ENCODE peak calls at places on chromosomes 2 and 18, in six cellular contexts. D, X, R, Z, F and U are unnamed samples.
A peak's percentile ranks its signal among the peaks of the same experiment; 100 is the strongest.

GRCh38 chr2:225337183-225337582 is 62.3 kb upstream of the NYAP2 start:
- DNase-seq in D (peak; percentile 87), X (no peak), R (peak; percentile 80), Z (no peak), F (peak; percentile 92), U (no peak)

GRCh38 chr18:79513381-79514081 is 117.8 kb downstream of the NFATC1 start:
- DNase-seq in D (no peak), X (peak; percentile 11), R (no peak), Z (no peak), F (no peak), U (no peak)

GRCh38 chr2:25936889-25937545 is 45.3 kb downstream of the KIF3C start:
- DNase-seq in D (no peak), X (no peak), R (no peak), Z (no peak), F (peak; percentile 39), U (no peak)

GRCh38 chr2:3377279-3377611 is 373 bp downstream of the EIPR1 start:
- DNase-seq in D (peak; percentile 35), X (no peak), R (peak; percentile 41), Z (peak; percentile 66), F (peak; percentile 54), U (no peak)

GRCh38 chr2:119772767-119773166 is 13.0 kb downstream of the PTPN4 start:
- DNase-seq in D (no peak), X (no peak), R (no peak), Z (no peak), F (no peak), U (no peak)

GRCh38 chr2:151078889-151079288 is 182.8 kb downstream of the RBM43 start:
- DNase-seq in D (no peak), X (no peak), R (no peak), Z (no peak), F (no peak), U (no peak)

GRCh38 chr18:63346031-63346430 is 21.0 kb downstream of the KDSR start:
- DNase-seq in D (no peak), X (no peak), R (no peak), Z (no peak), F (no peak), U (peak; percentile 26)

GRCh38 chr2:106105151-106105922 is 88.8 kb downstream of the UXS1 start:
- DNase-seq in D (no peak), X (no peak), R (no peak), Z (no peak), F (no peak), U (no peak)

GRCh38 chr18:58387716-58388115 is 241.2 kb downstream of the ALPK2 start:
- DNase-seq in D (no peak), X (no peak), R (no peak), Z (no peak), F (no peak), U (no peak)

GRCh38 chr2:165016772-165017411 is 61.6 kb upstream of the SLC38A11 start:
- DNase-seq in D (peak; percentile 49), X (no peak), R (peak; percentile 65), Z (peak; percentile 56), F (peak; percentile 57), U (no peak)

GRCh38 chr2:67899187-67899586 is 163.6 kb downstream of the C1D start:
- DNase-seq in D (no peak), X (no peak), R (no peak), Z (no peak), F (peak; percentile 7), U (no peak)

GRCh38 chr2:51028829-51029228 is 3.1 kb downstream of the NRXN1 start:
- DNase-seq in D (no peak), X (no peak), R (peak; percentile 11), Z (no peak), F (no peak), U (no peak)

GRCh38 chr2:65514555-65515195 is 82.3 kb upstream of the SPRED2 start:
- DNase-seq in D (peak; percentile 45), X (no peak), R (peak; percentile 22), Z (peak; percentile 22), F (peak; percentile 18), U (no peak)

GRCh38 chr2:235238537-235238936 is 255.3 kb upstream of the AGAP1 start:
- DNase-seq in D (peak; percentile 73), X (peak; percentile 24), R (peak; percentile 46), Z (no peak), F (peak; percentile 62), U (peak; percentile 30)

GRCh38 chr2:85850451-85850850 is 38.3 kb downstream of the ST3GAL5 start:
- DNase-seq in D (no peak), X (no peak), R (no peak), Z (no peak), F (no peak), U (no peak)

GRCh38 chr2:209519911-209520310 is 96.1 kb downstream of the MAP2 start:
- DNase-seq in D (no peak), X (no peak), R (no peak), Z (no peak), F (no peak), U (no peak)

GRCh38 chr2:68774569-68775271 is 40.1 kb downstream of the ARHGAP25 start:
- DNase-seq in D (no peak), X (peak; percentile 47), R (peak; percentile 23), Z (peak; percentile 90), F (no peak), U (no peak)

GRCh38 chr2:673615-674318 is 3.4 kb downstream of the TMEM18 start:
- DNase-seq in D (peak; percentile 39), X (no peak), R (peak; percentile 63), Z (no peak), F (peak; percentile 52), U (no peak)

GRCh38 chr2:101307950-101308431 is 510 bp downstream of the RNF149 start:
- DNase-seq in D (no peak), X (no peak), R (no peak), Z (peak; percentile 49), F (peak; percentile 17), U (peak; percentile 28)

GRCh38 chr2:107002735-107003134 is 116.8 kb upstream of the ST6GAL2 start:
- DNase-seq in D (peak; percentile 55), X (no peak), R (no peak), Z (no peak), F (peak; percentile 67), U (no peak)

GRCh38 chr2:133241231-133241575 is 327.1 kb downstream of the NCKAP5 start:
- DNase-seq in D (peak; percentile 46), X (no peak), R (peak; percentile 91), Z (no peak), F (peak; percentile 41), U (no peak)

GRCh38 chr2:10333247-10333613 is 30.5 kb downstream of the HPCAL1 start:
- DNase-seq in D (no peak), X (no peak), R (no peak), Z (no peak), F (no peak), U (no peak)

GRCh38 chr2:10332402-10333246 is 29.9 kb downstream of the HPCAL1 start:
- DNase-seq in D (no peak), X (no peak), R (no peak), Z (no peak), F (peak; percentile 51), U (no peak)

GRCh38 chr2:10331033-10331701 is 28.5 kb downstream of the HPCAL1 start:
- DNase-seq in D (peak; percentile 55), X (peak; percentile 40), R (no peak), Z (peak; percentile 52), F (no peak), U (peak; percentile 57)

GRCh38 chr2:10330700-10331032 is 28.0 kb downstream of the HPCAL1 start:
- DNase-seq in D (no peak), X (no peak), R (no peak), Z (no peak), F (no peak), U (no peak)

DNA sequence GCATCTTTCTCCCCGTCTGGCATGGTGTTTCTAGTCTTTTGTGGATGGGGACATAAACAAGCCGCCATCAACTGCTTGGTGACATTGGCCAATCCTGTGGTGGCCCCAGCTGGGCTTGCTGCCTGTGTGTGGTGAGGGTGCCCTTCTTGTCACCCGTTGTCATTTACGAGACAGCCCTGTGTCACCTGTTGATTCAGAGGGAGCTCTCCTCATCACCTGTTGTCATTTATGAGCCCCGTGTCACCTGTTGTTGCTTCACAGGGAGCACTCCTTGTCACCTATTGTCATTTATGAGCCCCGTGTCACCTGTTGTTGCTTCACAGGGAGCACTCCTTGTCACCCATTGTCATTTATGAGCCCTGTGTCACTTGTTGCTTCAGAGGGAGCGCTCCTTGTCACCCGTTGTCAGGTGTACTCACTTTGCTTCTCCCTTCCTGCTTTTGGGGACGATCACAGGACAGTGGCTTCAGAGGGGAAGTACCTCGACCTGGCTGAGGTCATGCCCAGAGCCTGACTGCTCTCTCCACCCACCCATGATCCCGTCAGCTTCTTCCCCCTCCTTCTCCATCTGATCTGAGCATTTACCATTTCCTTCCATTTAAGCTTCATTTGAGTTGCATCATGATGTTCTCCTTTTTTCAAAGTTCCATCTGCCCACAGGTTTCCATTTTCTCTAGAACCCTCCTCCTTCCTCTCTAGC is 29.1 kb downstream of the HPCAL1 start:
- DNase-seq in D (no peak), X (peak; percentile 44), R (no peak), Z (peak; percentile 47), F (no peak), U (no peak)
- H3K4me3 ChIP-seq in D (no peak overlapping the region), X (no peak overlapping the region), R (no peak overlapping the region), Z (peak overlapping the region; percentile 52), F (no peak overlapping the region), U (no peak overlapping the region)

DNA sequence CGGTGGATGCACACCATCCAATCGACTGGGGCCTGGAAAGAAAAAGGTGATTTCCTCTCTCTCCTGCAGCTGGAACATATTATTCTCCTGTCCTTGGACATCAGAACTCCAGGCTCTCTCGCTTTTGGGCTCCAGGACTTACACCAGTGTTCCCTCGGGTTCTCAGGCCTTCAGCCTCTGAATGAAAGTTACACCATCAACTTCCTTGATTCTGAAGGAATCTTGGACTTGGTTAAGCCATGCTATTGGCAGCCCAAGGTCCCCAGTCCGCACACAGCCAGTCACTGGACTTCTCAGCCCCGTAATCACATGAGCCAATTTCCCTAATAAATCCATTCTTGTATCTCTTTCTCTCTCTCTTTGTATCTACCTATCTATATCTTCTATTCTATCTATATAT is 418.9 kb downstream of the IRS1 start:
- DNase-seq in D (no peak), X (no peak), R (no peak), Z (no peak), F (no peak), U (peak; percentile 4)
- TF ChIP-seq CTCF in D (no peak), X (no peak), R (no peak), Z (no peak), F (no peak), U (no peak)

DNA sequence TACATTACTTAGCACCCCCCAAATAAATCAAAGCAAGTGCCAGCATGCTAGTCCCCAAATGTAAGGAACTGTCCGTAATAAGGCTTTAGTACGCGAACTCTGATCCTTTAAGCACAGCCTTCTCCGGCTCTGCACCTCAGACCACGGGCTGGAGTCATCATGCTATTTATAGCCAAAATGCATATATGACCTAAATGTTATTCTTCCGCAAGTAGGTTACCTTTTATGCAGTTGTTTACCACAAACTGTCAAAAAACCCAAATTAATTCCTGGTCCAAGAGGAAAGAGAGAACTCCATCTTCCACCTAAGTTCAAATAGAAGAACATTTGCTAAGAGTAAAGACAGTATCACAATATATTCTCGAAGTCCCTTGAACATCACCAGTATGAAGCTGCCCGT is 42.7 kb downstream of the ZNF516 start:
- DNase-seq in D (peak; percentile 66), X (no peak), R (peak; percentile 67), Z (no peak), F (peak; percentile 75), U (peak; percentile 63)
- H3K4me3 ChIP-seq in D (peak overlapping the region; percentile 68), X (no peak overlapping the region), R (no peak overlapping the region), Z (no peak overlapping the region), F (no peak overlapping the region), U (peak overlapping the region; percentile 78)

DNA sequence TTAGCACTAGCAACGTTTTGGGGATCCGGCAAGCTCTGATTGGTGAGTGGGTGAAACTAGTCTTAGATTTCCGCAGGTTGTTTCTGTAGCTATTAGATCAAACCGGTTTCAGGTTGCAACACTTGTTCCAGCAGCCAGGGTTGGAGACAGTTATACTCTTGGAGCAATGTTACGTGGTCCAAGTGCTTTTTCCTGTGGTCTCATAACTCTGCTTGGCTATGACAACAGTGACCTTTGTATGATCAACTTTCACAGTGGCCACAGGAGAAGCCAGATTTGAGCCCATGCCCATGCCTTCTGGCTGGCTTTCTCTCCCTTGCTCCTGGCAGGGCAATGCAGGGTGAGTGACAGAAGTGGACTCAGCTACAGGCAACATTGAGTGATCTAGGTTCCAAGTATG is 84.5 kb upstream of the TAF1B start:
- DNase-seq in D (no peak), X (no peak), R (no peak), Z (no peak), F (no peak), U (peak; percentile 76)
- TF ChIP-seq CTCF in D (no peak), X (no peak), R (no peak), Z (no peak), F (no peak), U (no peak)